ENCODE peak calls at places on chromosomes 2 and 18, in seven cellular contexts. X is CD8-positive, alpha-beta T cell; M is HCT116; B is Peyer's patch; N is CD8-positive, alpha-beta memory T cell; O is heart right ventricle; H is ascending aorta. U is an unnamed sample.

GRCh38 chr2:46858697-46859080 is 56.9 kb downstream of the MCFD2 start:
- DNase-seq in M (no peak), X (no peak), N (no peak), O (no peak), H (no peak), B (no peak), U (no peak)

GRCh38 chr18:48724939-48725338 is 186.1 kb downstream of the CTIF start:
- DNase-seq in M (no peak), O (no peak), H (no peak), B (no peak), X (no peak), N (no peak), U (no peak)

GRCh38 chr18:70025580-70025979 is 77.9 kb upstream of the CD226 start:
- DNase-seq in N (no peak), M (no peak), B (no peak), H (no peak), O (no peak), X (no peak), U (no peak)

GRCh38 chr2:150137338-150137737 is 350.1 kb downstream of the RND3 start:
- DNase-seq in H (no peak), M (no peak), O (no peak), N (no peak), X (no peak), B (no peak), U (no peak)

GRCh38 chr2:156083707-156084494 is 248.6 kb downstream of the NR4A2 start:
- DNase-seq in M (peak; percentile 54), H (no peak), O (no peak), N (no peak), B (no peak), X (no peak), U (no peak)

GRCh38 chr18:62790836-62791772 is 75.8 kb downstream of the PHLPP1 start:
- DNase-seq in O (no peak), X (no peak), B (no peak), M (no peak), H (no peak), N (no peak), U (peak; percentile 11)

GRCh38 chr2:167198009-167198408 is 309.7 kb downstream of the XIRP2 start:
- DNase-seq in M (no peak), O (no peak), B (no peak), N (no peak), X (no peak), H (no peak), U (no peak)

GRCh38 chr2:193303464-193303863 is 1108.7 kb upstream of the TMEFF2 start:
- DNase-seq in B (no peak), X (no peak), H (no peak), O (no peak), M (no peak), N (no peak), U (no peak)

GRCh38 chr2:220394433-220394832 is 767.0 kb downstream of the SLC4A3 start:
- DNase-seq in B (no peak), N (no peak), H (no peak), M (no peak), X (no peak), O (peak; percentile 31), U (no peak)

GRCh38 chr2:165725421-165725820 is 68.6 kb downstream of the GALNT3 start:
- DNase-seq in B (no peak), H (no peak), X (no peak), O (no peak), N (no peak), M (no peak), U (no peak)

GRCh38 chr2:125444106-125444505 is 1211.9 kb upstream of the GYPC start:
- DNase-seq in H (no peak), O (no peak), B (no peak), N (no peak), M (no peak), X (no peak), U (no peak)

GRCh38 chr18:74243127-74243526 is 48.6 kb downstream of the CYB5A start:
- DNase-seq in N (no peak), M (no peak), B (no peak), X (no peak), O (no peak), H (no peak), U (no peak)

GRCh38 chr2:98160574-98160973 is 73.6 kb downstream of the VWA3B start:
- DNase-seq in H (peak; percentile 69), N (no peak), B (no peak), O (peak; percentile 35), X (no peak), M (no peak), U (no peak)

GRCh38 chr2:239566995-239567580 is 166.3 kb upstream of the HDAC4 start:
- DNase-seq in N (no peak), M (no peak), H (no peak), X (no peak), B (no peak), O (no peak), U (no peak)

GRCh38 chr18:76578571-76579300 is 83.7 kb upstream of the ZNF516 start:
- DNase-seq in X (no peak), N (no peak), B (no peak), M (no peak), H (no peak), O (no peak), U (no peak)

GRCh38 chr18:74873629-74874028 is 276.0 kb downstream of the ZNF407 start:
- DNase-seq in B (no peak), M (no peak), N (no peak), O (no peak), X (no peak), H (no peak), U (no peak)

GRCh38 chr2:134122610-134123009 is 131.3 kb upstream of the MGAT5 start:
- DNase-seq in O (no peak), X (no peak), H (no peak), N (no peak), M (no peak), B (no peak), U (no peak)

GRCh38 chr2:75597949-75598348 is 37.2 kb upstream of the EVA1A start:
- DNase-seq in M (no peak), X (no peak), O (no peak), N (no peak), B (no peak), H (no peak), U (no peak)

GRCh38 chr2:235515364-235515742 is 21.5 kb downstream of the AGAP1 start:
- DNase-seq in N (peak; percentile 10), M (no peak), B (no peak), X (no peak), H (no peak), O (no peak), U (no peak)

GRCh38 chr2:160920791-160921303 is 239.4 kb upstream of the TANK start:
- DNase-seq in O (peak; percentile 20), B (no peak), H (no peak), X (no peak), M (no peak), N (no peak), U (no peak)

GRCh38 chr2:3446381-3446780 is 66.9 kb downstream of the TRAPPC12 start:
- DNase-seq in B (no peak), M (no peak), O (no peak), X (no peak), H (no peak), N (no peak), U (no peak)

GRCh38 chr18:35032113-35032512 is 9.1 kb upstream of the MAPRE2 start:
- DNase-seq in N (no peak), O (no peak), X (no peak), M (no peak), B (no peak), H (no peak), U (no peak)

GRCh38 chr18:12416108-12416729 is 8.5 kb downstream of the PRELID3A start:
- DNase-seq in B (no peak), O (no peak), M (no peak), N (no peak), H (no peak), X (no peak), U (no peak)
- H3K27ac ChIP-seq in B (no peak overlapping the region), O (peak overlapping the region; percentile 25), M (no peak overlapping the region), N (no peak overlapping the region), H (peak overlapping the region; percentile 68), X (no peak overlapping the region), U (no peak overlapping the region)

GRCh38 chr18:58046087-58046793 is 2.2 kb downstream of the NEDD4L start:
- DNase-seq in N (no peak), M (no peak), B (no peak), H (no peak), O (no peak), X (no peak), U (no peak)

GRCh38 chr18:58047556-58047882 is 3.5 kb downstream of the NEDD4L start:
- DNase-seq in X (no peak), B (no peak), M (no peak), H (no peak), O (no peak), N (no peak), U (no peak)

GRCh38 chr18:58045265-58046086 is 1.4 kb downstream of the NEDD4L start:
- DNase-seq in X (peak; percentile 18), O (peak; percentile 17), N (no peak), H (peak; percentile 69), B (peak; percentile 82), M (peak; percentile 48), U (peak; percentile 3)

GRCh38 chr18:58048243-58048642 is 4.2 kb downstream of the NEDD4L start:
- DNase-seq in H (no peak), B (no peak), N (no peak), M (no peak), X (no peak), O (no peak), U (no peak)

GRCh38 chr18:58046794-58047555 is 2.9 kb downstream of the NEDD4L start:
- DNase-seq in H (no peak), O (no peak), B (no peak), X (no peak), M (no peak), N (no peak), U (no peak)
- H3K4me3 ChIP-seq in H (no peak overlapping the region), O (no peak overlapping the region), B (peak overlapping the region; percentile 97), X (no peak overlapping the region), M (no peak overlapping the region), N (no peak overlapping the region), U (no peak overlapping the region)

GRCh38 chr2:64210816-64211215 is 66.6 kb upstream of the PELI1 start:
- DNase-seq in H (no peak), O (no peak), B (peak; percentile 55), N (no peak), M (no peak), X (no peak), U (no peak)
- H3K36me3 ChIP-seq in H (no peaks in the 10 kb centered on the region), O (no peaks in the 10 kb centered on the region), B (no peaks in the 10 kb centered on the region), N (no peaks in the 10 kb centered on the region), M (no peaks in the 10 kb centered on the region), X (no peaks in the 10 kb centered on the region), U (no peaks in the 10 kb centered on the region)

GRCh38 chr18:9055185-9055584 is 47.3 kb upstream of the NDUFV2 start:
- DNase-seq in O (no peak), X (no peak), H (no peak), M (peak; percentile 40), B (no peak), N (no peak), U (no peak)
- H3K27ac ChIP-seq in O (no peak overlapping the region), X (no peak overlapping the region), H (peak overlapping the region; percentile 52), M (no peak overlapping the region), B (no peak overlapping the region), N (no peak overlapping the region), U (no peak overlapping the region)

U was measured in CD4-positive, CD25-positive, alpha-beta regulatory T cell.